ENCODE peak calls at places on chromosomes 1 and 21, in ten cellular contexts. O, C, U, E, M, X, J, T, Q and N are unnamed samples.

GRCh38 chr1:166488327-166488726 is 321.5 kb upstream of the FAM78B start:
- DNase-seq in O (no peak), U (no peak), E (no peak), Q (no peak), C (no peak), X (no peak), J (no peak), T (no peak), M (no peak), N (no peak)

GRCh38 chr1:156926175-156926574 is 5.7 kb downstream of the LRRC71 start:
- DNase-seq in E (peak), M (peak), C (no peak), U (peak), J (no peak), X (peak), O (peak), Q (peak), T (no peak), N (no peak)

GRCh38 chr1:174743654-174744561 is 255.8 kb upstream of the CACYBP start:
- DNase-seq in E (no peak), O (no peak), Q (no peak), M (no peak), U (peak), J (no peak), C (no peak), T (no peak), X (no peak), N (peak)

GRCh38 chr1:153705484-153705883 is 22.4 kb upstream of the INTS3 start:
- DNase-seq in E (no peak), C (no peak), O (no peak), X (no peak), M (no peak), U (no peak), J (no peak), T (no peak), Q (no peak), N (no peak)

GRCh38 chr1:87463917-87464565 is 135.4 kb downstream of the LMO4 start:
- DNase-seq in J (no peak), E (no peak), U (no peak), C (no peak), O (no peak), T (no peak), Q (no peak), M (no peak), X (no peak), N (no peak)

GRCh38 chr1:150151291-150152181 is 1.8 kb downstream of the PLEKHO1 start:
- DNase-seq in C (peak), Q (no peak), T (peak), M (no peak), X (peak), O (peak), E (peak), J (peak), U (no peak), N (no peak)

GRCh38 chr21:33949516-33950424 is 34.2 kb upstream of the ATP5PO start:
- DNase-seq in M (no peak), X (no peak), C (no peak), T (no peak), Q (no peak), U (no peak), E (no peak), J (no peak), O (no peak), N (peak)

GRCh38 chr1:27349784-27350672 is 8.2 kb downstream of the SYTL1 start:
- DNase-seq in O (peak), J (peak), E (peak), X (peak), U (peak), C (peak), T (no peak), M (peak), Q (no peak), N (no peak)

GRCh38 chr1:153490272-153491051 is 30.0 kb upstream of the S100A7 start:
- DNase-seq in Q (peak), J (peak), U (peak), X (peak), T (peak), E (peak), O (peak), C (peak), M (peak), N (no peak)

GRCh38 chr1:205709059-205709398 is 28.7 kb upstream of the SLC45A3 start:
- DNase-seq in U (no peak), Q (peak), T (no peak), X (no peak), O (no peak), E (no peak), J (no peak), M (peak), C (no peak), N (no peak)

GRCh38 chr1:204107892-204108291 is 35.0 kb downstream of the SOX13 start:
- DNase-seq in E (no peak), X (no peak), Q (no peak), M (no peak), U (no peak), J (no peak), C (no peak), O (no peak), T (no peak), N (no peak)

GRCh38 chr1:116390195-116390594 is 17.2 kb downstream of the ATP1A1 start:
- DNase-seq in X (no peak), Q (no peak), U (no peak), O (no peak), C (no peak), J (no peak), M (no peak), T (no peak), E (no peak), N (peak)

GRCh38 chr1:200226268-200226968 is 183.4 kb downstream of the ZNF281 start:
- DNase-seq in Q (no peak), E (no peak), O (no peak), J (no peak), X (no peak), T (no peak), M (no peak), U (no peak), C (no peak), N (no peak)

GRCh38 chr1:155008015-155008941 is 5.7 kb downstream of the ZBTB7B start:
- DNase-seq in T (no peak), O (no peak), J (peak), Q (no peak), U (no peak), X (no peak), E (no peak), M (no peak), C (no peak), N (no peak)

GRCh38 chr1:159925713-159926066 is 383 bp upstream of the TAGLN2 start:
- DNase-seq in C (no peak), Q (no peak), O (peak), X (no peak), M (no peak), T (peak), E (no peak), U (no peak), J (no peak), N (no peak)

GRCh38 chr21:42145569-42146250 is 73.2 kb upstream of the ABCG1 start:
- DNase-seq in M (peak), Q (no peak), T (peak), X (peak), C (peak), O (peak), J (peak), U (peak), E (no peak), N (peak)

GRCh38 chr1:4133541-4133940 is 233.5 kb upstream of the C1orf174 start:
- DNase-seq in J (no peak), E (no peak), T (no peak), U (no peak), C (no peak), Q (no peak), X (no peak), O (no peak), M (no peak), N (no peak)

GRCh38 chr1:179119466-179119865 is 37.6 kb downstream of the TOR3A start:
- DNase-seq in X (no peak), J (no peak), U (no peak), Q (no peak), C (no peak), M (no peak), O (no peak), E (no peak), T (no peak), N (no peak)

GRCh38 chr1:31798433-31799195 is 17.2 kb downstream of the SPOCD1 start:
- DNase-seq in U (peak), J (no peak), X (no peak), E (no peak), Q (peak), O (no peak), C (no peak), M (peak), T (peak), N (no peak)
- H3K4me3 ChIP-seq in U (no peak), J (no peak), X (peak), E (no peak), Q (peak), O (no peak), C (no peak), M (peak), T (no peak), N (no peak)

GRCh38 chr1:34915521-34915920 is 13.9 kb downstream of the DLGAP3 start:
- DNase-seq in J (no peak), C (no peak), U (no peak), T (no peak), O (no peak), E (no peak), Q (no peak), M (no peak), X (no peak), N (no peak)
- TF ChIP-seq CTCF in J (no peak), C (no peak), U (no peak), T (no peak), O (no peak), E (no peak), Q (no peak), M (no peak), X (no peak), N (no peak)

GRCh38 chr1:172321429-172321828 is 99.1 kb upstream of the C1orf105 start:
- DNase-seq in C (no peak), T (no peak), O (no peak), E (no peak), U (no peak), X (no peak), Q (peak), J (peak), M (peak), N (no peak)

GRCh38 chr1:172323666-172324065 is 96.8 kb upstream of the C1orf105 start:
- DNase-seq in E (no peak), M (no peak), C (no peak), O (no peak), J (no peak), U (no peak), X (no peak), T (no peak), Q (no peak), N (no peak)

GRCh38 chr1:172322219-172323061 is 98.0 kb upstream of the C1orf105 start:
- DNase-seq in U (peak), C (no peak), T (peak), Q (peak), M (peak), O (peak), J (peak), X (no peak), E (peak), N (no peak)

GRCh38 chr1:172325562-172325961 is 94.9 kb upstream of the C1orf105 start:
- DNase-seq in C (no peak), J (no peak), X (no peak), O (no peak), E (no peak), T (no peak), U (peak), Q (no peak), M (peak), N (no peak)

GRCh38 chr1:172320723-172321122 is 99.8 kb upstream of the C1orf105 start:
- DNase-seq in O (no peak), J (peak), E (no peak), T (peak), C (no peak), X (no peak), U (no peak), M (peak), Q (no peak), N (no peak)
- H3K4me3 ChIP-seq in O (no peak), J (no peak), E (no peak), T (no peak), C (no peak), X (no peak), U (no peak), M (no peak), Q (no peak), N (no peak)

GRCh38 chr1:6082430-6082971 is 36.8 kb downstream of the KCNAB2 start:
- DNase-seq in O (no peak), C (no peak), X (no peak), M (no peak), T (no peak), U (no peak), J (no peak), Q (no peak), E (peak), N (no peak)
- TF ChIP-seq CTCF in O (no peak), C (no peak), X (no peak), M (peak), T (peak), U (peak), J (peak), Q (peak), E (no peak), N (peak)

GRCh38 chr1:224431726-224432125 is 2.9 kb downstream of the WDR26 start:
- DNase-seq in C (no peak), Q (no peak), X (no peak), E (no peak), T (no peak), M (no peak), U (no peak), O (no peak), J (no peak), N (no peak)

GRCh38 chr1:224429616-224430015 is 5.0 kb downstream of the WDR26 start:
- DNase-seq in E (no peak), M (no peak), J (no peak), C (no peak), X (no peak), T (no peak), O (no peak), U (no peak), Q (no peak), N (no peak)

GRCh38 chr1:224432672-224433040 is 1.9 kb downstream of the WDR26 start:
- DNase-seq in U (peak), T (no peak), Q (no peak), M (peak), C (no peak), E (no peak), J (no peak), O (no peak), X (no peak), N (no peak)

GRCh38 chr1:224432141-224432540 is 2.5 kb downstream of the WDR26 start:
- DNase-seq in U (no peak), X (no peak), C (no peak), J (no peak), Q (no peak), O (no peak), T (no peak), E (no peak), M (no peak), N (no peak)

DNA sequence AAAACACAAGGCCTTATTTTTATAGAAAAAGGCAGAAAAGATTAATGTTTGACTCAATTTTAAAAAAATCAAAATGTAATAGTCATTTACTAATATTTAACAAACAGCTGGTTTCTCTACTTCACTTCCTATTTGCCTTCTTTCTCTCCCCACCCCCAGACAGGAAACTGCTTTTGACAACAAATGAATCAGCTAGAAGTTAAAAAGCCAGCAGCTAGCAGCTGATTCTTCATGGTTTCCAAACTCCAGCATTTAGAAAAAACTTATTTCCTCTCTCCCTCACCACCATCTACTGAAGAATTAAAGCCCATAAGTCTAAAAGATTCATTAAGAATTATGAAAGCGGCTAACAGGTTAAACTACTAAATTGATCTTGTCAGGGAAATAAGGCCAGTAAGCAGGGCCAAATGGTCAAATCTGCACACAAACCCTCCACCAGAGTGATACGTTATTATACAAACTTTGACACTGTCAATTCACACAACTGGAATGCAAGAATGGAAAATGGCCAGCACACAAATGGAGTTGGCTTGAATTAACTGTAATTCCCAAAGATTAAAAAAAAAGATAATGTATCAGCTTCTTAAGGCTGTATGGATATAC is 4.0 kb downstream of the WDR26 start:
- DNase-seq in T (no peak), O (peak), Q (no peak), M (peak), C (no peak), X (no peak), U (peak), J (peak), E (no peak), N (peak)
- H3K4me3 ChIP-seq in T (peak), O (no peak), Q (peak), M (peak), C (no peak), X (peak), U (no peak), J (no peak), E (peak), N (no peak)

DNA sequence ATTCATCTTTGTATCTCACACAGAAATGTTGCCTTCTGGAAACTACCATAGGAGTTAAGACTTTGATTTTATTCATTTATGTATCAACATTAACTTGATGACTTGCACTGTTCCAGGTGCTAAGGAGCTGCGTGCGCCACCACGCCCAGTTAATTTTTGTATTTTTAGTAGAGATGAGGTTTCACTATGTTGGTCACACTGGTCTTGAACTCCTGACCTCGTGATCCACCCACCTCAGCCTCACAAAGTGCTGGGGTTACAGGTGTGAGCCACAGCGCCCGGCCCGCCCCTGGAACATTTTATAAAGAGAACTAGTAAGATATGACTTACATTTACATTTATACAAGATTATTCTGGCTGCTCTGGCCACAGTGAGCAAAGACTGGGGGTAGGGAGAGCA is 252.2 kb downstream of the FAF1 start:
- DNase-seq in M (no peak), J (no peak), U (no peak), O (no peak), T (no peak), X (no peak), C (no peak), Q (no peak), E (no peak), N (no peak)
- TF ChIP-seq CTCF in M (no peak), J (no peak), U (no peak), O (no peak), T (no peak), X (no peak), C (no peak), Q (no peak), E (no peak), N (no peak)

GRCh38 chr1:21622466-21623315 is 46.5 kb downstream of the RAP1GAP start:
- DNase-seq in M (no peak), U (peak), Q (no peak), J (no peak), T (no peak), C (peak), O (peak), E (no peak), X (peak), N (no peak)

GRCh38 chr1:21626921-21627339 is 42.2 kb downstream of the RAP1GAP start:
- DNase-seq in T (no peak), M (no peak), C (no peak), X (peak), O (no peak), E (no peak), U (no peak), J (no peak), Q (no peak), N (no peak)

GRCh38 chr1:21624577-21625389 is 44.4 kb downstream of the RAP1GAP start:
- DNase-seq in O (peak), J (no peak), U (no peak), M (no peak), C (no peak), E (no peak), X (peak), Q (peak), T (no peak), N (no peak)

GRCh38 chr1:21623411-21623961 is 45.7 kb downstream of the RAP1GAP start:
- DNase-seq in Q (no peak), M (no peak), X (peak), C (no peak), O (peak), U (peak), E (no peak), T (no peak), J (no peak), N (no peak)

DNA sequence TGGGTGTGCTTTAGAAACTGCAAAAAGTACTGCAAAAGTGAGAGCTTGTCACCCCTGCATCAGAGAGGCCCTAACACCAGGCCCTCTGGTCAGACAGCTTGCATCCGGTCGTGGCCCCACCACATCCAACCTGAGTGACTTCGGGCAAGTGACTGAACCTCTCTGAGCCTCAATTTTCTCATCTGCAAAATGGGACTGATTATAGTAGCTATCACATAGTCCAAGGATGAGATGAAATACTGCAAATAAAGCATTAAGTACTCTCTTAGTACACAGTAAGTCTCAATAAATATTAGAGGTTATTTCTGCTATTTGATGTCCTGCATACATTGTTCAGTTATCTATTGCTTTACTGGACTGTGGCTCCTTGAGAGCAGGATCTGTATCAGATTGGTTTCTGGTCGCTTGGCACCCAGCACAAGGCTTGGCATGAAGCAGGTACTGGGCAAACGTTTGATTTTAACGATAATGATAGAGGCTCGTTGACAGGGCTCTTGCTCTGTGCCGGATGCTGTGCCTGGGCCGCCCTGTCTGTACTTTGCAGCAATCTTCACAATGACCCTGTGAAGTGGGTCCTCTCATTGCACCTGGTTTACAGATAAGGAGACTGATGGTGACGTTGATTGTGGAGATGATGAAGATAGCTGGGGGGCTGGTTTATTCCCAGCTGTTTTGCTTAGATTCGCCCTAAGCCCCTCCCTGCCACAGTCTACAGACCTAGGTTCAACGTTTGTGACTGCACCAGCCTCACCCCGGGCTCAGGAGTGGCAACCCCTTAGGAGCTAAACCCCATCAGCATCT is 43.6 kb downstream of the RAP1GAP start:
- DNase-seq in O (no peak), M (no peak), T (no peak), C (no peak), E (no peak), X (peak), J (no peak), U (no peak), Q (no peak), N (no peak)
- H3K4me3 ChIP-seq in O (no peak), M (no peak), T (no peak), C (no peak), E (no peak), X (no peak), J (no peak), U (no peak), Q (no peak), N (no peak)

DNA sequence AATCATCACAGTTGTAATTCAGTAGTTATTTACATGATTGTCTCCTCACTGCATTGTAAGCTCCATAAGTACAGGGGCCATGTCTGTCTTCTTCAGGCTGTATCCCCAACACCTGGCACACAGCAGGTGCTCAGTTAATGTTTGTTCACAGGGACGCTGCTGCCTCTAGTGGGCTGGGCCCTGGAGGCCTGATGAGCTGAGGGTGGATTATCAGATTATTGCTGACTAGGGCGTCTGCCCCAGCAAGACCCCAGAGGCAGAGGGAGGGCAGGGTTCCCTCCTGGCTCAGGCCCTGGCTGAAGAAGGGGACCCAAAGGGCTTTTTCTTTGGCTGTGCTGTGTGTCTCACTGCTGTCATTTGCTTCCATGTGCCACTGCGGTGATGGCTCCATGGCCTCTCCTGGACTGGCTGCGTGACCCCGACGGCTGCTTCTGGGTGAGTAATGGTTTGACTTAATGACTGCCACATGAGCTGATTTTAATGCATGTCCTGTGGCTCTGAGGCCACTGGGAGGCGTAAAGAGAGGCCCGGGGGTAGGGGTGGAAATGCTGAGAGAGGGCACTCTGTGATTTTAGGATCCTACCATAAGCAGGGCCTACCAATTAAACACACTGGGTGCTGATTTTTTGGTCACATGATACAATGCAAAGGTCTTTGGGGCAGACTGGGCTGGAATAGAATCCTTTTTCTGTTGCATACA is 20.8 kb upstream of the EPB41 start:
- DNase-seq in M (peak), O (no peak), X (no peak), T (no peak), U (no peak), E (no peak), J (no peak), Q (peak), C (no peak), N (no peak)
- TF ChIP-seq CTCF in M (peak), O (no peak), X (no peak), T (no peak), U (peak), E (peak), J (peak), Q (peak), C (no peak), N (peak)